ENCODE peak calls at places on chromosomes 16 and 17, in four cellular contexts. U is endothelial cell, W is WTC11, G is dorsolateral prefrontal cortex. C is an unnamed sample.

GRCh38 chr17:58121925-58122324 is 26.3 kb upstream of the OR4D1 start:
- DNase-seq in U (no peak), G (no peak), W (peak), C (no peak)

GRCh38 chr16:27476240-27476639 is 73.5 kb downstream of the GTF3C1 start:
- DNase-seq in G (no peak), U (no peak), W (no peak), C (no peak)

GRCh38 chr17:27376637-27377547 is 79.4 kb upstream of the KSR1 start:
- DNase-seq in U (no peak), W (no peak), G (no peak), C (no peak)

GRCh38 chr17:81416612-81417011 is 21.4 kb downstream of the BAHCC1 start:
- DNase-seq in W (no peak), U (no peak), G (peak), C (no peak)

GRCh38 chr17:78769200-78769773 is 12.8 kb downstream of the CYTH1 start:
- DNase-seq in W (no peak), G (no peak), U (no peak), C (no peak)

GRCh38 chr16:27286446-27286845 is 17.9 kb upstream of the NSMCE1 start:
- DNase-seq in G (no peak), U (no peak), W (no peak), C (no peak)

GRCh38 chr17:61410555-61411089 is 11.0 kb downstream of the TBX2 start:
- DNase-seq in U (peak), W (peak), G (no peak), C (peak)

GRCh38 chr17:41705271-41705991 is 6.7 kb upstream of the GAST start:
- DNase-seq in U (no peak), W (peak), G (no peak), C (no peak)

GRCh38 chr16:4090476-4090875 is 25.8 kb downstream of the ADCY9 start:
- DNase-seq in W (no peak), G (peak), U (no peak), C (no peak)

GRCh38 chr17:42118545-42118944 is 2.6 kb downstream of the KAT2A start:
- DNase-seq in G (no peak), U (peak), W (peak), C (no peak)

GRCh38 chr16:61042736-61043135 is 993.5 kb downstream of the CDH8 start:
- DNase-seq in W (peak), U (peak), G (no peak), C (no peak)

GRCh38 chr17:7084058-7084457 is 4.0 kb upstream of the CLEC10A start:
- DNase-seq in U (no peak), W (no peak), G (no peak), C (no peak)

GRCh38 chr17:48825446-48826381 is 5.1 kb upstream of the CALCOCO2 start:
- DNase-seq in W (no peak), U (no peak), G (no peak), C (no peak)

GRCh38 chr17:67109111-67109510 is 64.8 kb downstream of the CACNG1 start:
- DNase-seq in U (no peak), G (no peak), W (no peak), C (no peak)

GRCh38 chr17:43946766-43947165 is 4.5 kb upstream of the PPY start:
- DNase-seq in U (no peak), G (no peak), W (no peak), C (no peak)

GRCh38 chr16:57941016-57941656 is 29.8 kb downstream of the CNGB1 start:
- DNase-seq in W (no peak), U (no peak), G (peak), C (peak)

GRCh38 chr16:19163215-19163614 is 4.8 kb upstream of the SYT17 start:
- DNase-seq in G (no peak), W (no peak), U (no peak), C (no peak)

GRCh38 chr17:80092959-80093358 is 8.4 kb upstream of the GAA start:
- DNase-seq in G (no peak), W (no peak), U (no peak), C (no peak)

GRCh38 chr17:44071198-44071520 is 624 bp downstream of the G6PC3 start:
- DNase-seq in W (no peak), U (no peak), G (no peak), C (no peak)

GRCh38 chr16:50302472-50303005 is 36.2 kb downstream of the ADCY7 start:
- DNase-seq in U (no peak), W (no peak), G (no peak), C (no peak)

GRCh38 chr17:44610871-44611270 is 45.4 kb upstream of the MEIOC start:
- DNase-seq in G (no peak), U (no peak), W (no peak), C (no peak)

GRCh38 chr16:67466581-67466980 is 14.4 kb downstream of the ATP6V0D1 start:
- DNase-seq in W (no peak), U (no peak), G (no peak), C (no peak)

GRCh38 chr16:82404586-82405315 is 222.0 kb upstream of the CDH13 start:
- DNase-seq in G (no peak), U (no peak), W (no peak), C (no peak)

GRCh38 chr16:19463468-19464315 is 46.0 kb downstream of the TMC5 start:
- DNase-seq in G (no peak), U (no peak), W (no peak), C (no peak)

GRCh38 chr17:44308865-44309264 is 464 bp downstream of the RUNDC3A start:
- DNase-seq in U (no peak), G (peak), W (no peak), C (no peak)

GRCh38 chr17:66227212-66228045 is 1.8 kb downstream of the APOH start:
- DNase-seq in U (no peak), W (no peak), G (no peak), C (no peak)

GRCh38 chr17:66276328-66276937 is 26.0 kb upstream of the PRKCA start:
- DNase-seq in U (no peak), W (no peak), G (no peak), C (no peak)

GRCh38 chr16:17331071-17331521 is 139.7 kb downstream of the XYLT1 start:
- DNase-seq in U (no peak), W (no peak), G (no peak), C (no peak)

GRCh38 chr17:40024901-40025300 is 9.7 kb downstream of the CSF3 start:
- DNase-seq in U (no peak), G (no peak), W (no peak), C (no peak)

GRCh38 chr16:12027558-12027957 is 51.0 kb downstream of the SNX29 start:
- DNase-seq in U (no peak), G (no peak), W (no peak), C (no peak)

GRCh38 chr17:42518755-42519545 is 17.1 kb upstream of the NAGLU start:
- DNase-seq in U (no peak), G (no peak), W (no peak), C (no peak)

GRCh38 chr16:22075776-22076175 is 16.6 kb upstream of the VWA3A start:
- DNase-seq in W (no peak), G (no peak), U (no peak), C (no peak)

DNA sequence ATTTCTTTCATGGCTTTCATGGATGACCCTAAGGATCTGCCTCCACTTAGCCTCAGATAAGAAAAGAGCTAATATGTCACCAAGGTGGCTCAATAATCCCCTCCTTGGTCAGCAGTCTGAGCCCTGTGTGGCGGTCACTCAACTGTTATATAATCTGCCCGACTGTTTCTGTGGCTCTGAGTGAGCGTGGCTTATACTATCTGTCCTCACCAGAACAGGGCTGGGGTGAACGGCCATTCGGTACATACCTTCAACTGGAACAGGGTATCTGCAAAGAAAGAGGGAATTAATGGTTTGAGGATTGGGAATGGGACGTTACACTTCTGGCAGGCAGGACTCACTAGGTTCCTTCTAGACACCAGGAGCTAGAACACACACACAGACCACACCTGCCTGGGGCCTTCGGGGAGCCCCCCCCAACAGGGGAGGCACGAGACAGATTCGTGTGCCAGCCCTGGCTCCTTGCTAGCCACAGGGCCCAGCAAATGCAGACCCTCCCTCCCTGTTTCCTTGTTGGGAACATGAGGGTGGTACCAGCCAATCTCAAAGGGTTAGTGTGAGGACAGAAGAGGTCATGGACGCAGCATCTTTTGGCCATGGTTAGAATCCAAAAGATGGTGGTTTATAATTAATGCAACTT is 3.7 kb downstream of the CHMP1A start:
- DNase-seq in U (no peak), W (no peak), G (no peak), C (no peak)
- TF ChIP-seq CTCF in U (no peak), W (no peak), G (no peak), C (no peak)

GRCh38 chr16:70391446-70391845 is 44.7 kb downstream of the DDX19A start:
- DNase-seq in U (no peak), W (no peak), G (no peak), C (no peak)
- TF ChIP-seq CTCF in U (no peak), W (no peak), G (no peak), C (no peak)

GRCh38 chr17:13140750-13141149 is 122.9 kb upstream of the ELAC2 start:
- DNase-seq in G (no peak), W (peak), U (no peak), C (no peak)
- TF ChIP-seq CTCF in G (no peak), W (no peak), U (no peak), C (no peak)

GRCh38 chr17:47318197-47318918 is 5.4 kb upstream of the EFCAB13 start:
- DNase-seq in W (no peak), U (no peak), G (no peak), C (no peak)

GRCh38 chr17:47316316-47316715 is 7.4 kb upstream of the EFCAB13 start:
- DNase-seq in G (no peak), U (no peak), W (no peak), C (no peak)

GRCh38 chr17:47317119-47317518 is 6.6 kb upstream of the EFCAB13 start:
- DNase-seq in W (no peak), G (no peak), U (no peak), C (no peak)

GRCh38 chr17:47311420-47311819 is 12.3 kb upstream of the EFCAB13 start:
- DNase-seq in W (no peak), U (no peak), G (no peak), C (no peak)

GRCh38 chr17:47315451-47316266 is 8.1 kb upstream of the EFCAB13 start:
- DNase-seq in G (peak), U (peak), W (no peak), C (no peak)
- TF ChIP-seq CTCF in G (peak), U (peak), W (peak), C (peak)

DNA sequence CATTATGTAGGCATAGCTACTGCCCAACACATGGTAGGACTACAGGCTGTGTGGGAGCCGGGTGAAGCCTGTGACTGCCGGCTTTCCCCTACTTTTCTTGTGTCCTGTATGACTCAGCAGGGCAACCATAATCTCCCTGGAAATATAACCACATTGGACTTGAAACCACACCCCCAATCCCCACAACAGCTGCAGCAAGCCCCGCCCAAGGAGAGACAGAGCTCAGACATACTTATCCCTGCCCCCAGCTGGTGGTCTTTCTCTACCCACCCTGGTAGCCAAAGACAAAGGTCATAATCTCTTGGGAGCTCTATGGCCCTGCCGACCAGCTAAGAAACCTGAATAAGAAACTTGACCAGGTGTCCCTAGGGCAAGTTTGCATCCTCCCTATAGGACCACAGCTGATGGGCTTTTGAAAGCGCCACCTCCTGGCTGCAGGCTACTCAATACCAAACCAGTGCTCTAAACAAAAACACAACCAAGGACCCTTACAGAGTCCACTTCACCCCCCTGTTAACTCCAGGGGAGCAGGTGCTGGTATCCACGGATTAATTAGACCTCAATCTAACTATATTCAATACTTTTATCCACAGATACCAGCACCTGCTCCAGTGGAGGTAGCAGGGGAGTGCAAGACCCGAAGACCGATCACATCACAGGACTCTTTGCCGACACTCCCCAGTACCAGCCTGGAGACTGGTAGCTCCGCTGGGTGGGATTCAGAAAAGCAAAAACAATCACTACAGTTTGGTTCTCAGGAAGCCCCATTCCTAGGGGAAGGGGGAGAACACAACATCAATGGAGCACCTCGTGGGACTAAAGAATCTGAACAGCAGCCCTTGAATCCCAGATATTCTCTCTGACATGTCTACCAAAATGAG is 91.2 kb downstream of the IRX5 start:
- DNase-seq in W (peak), G (no peak), U (peak), C (no peak)
- TF ChIP-seq CTCF in W (no peak), G (no peak), U (no peak), C (no peak)

GRCh38 chr16:2816751-2817495 is at the start of gene PRSS21:
- DNase-seq in G (no peak), U (no peak), W (peak), C (peak)
- TF ChIP-seq CTCF in G (no peak), U (peak), W (peak), C (peak)

GRCh38 chr17:17569691-17570090 is 21.8 kb downstream of the PEMT start:
- DNase-seq in W (no peak), U (no peak), G (no peak), C (no peak)

GRCh38 chr17:17570798-17571716 is 20.5 kb downstream of the PEMT start:
- DNase-seq in G (peak), W (no peak), U (no peak), C (no peak)

GRCh38 chr17:17570207-17570797 is 21.2 kb downstream of the PEMT start:
- DNase-seq in W (peak), U (peak), G (peak), C (no peak)

GRCh38 chr17:17573912-17574311 is 17.6 kb downstream of the PEMT start:
- DNase-seq in U (no peak), G (no peak), W (no peak), C (no peak)

GRCh38 chr17:17572010-17572785 is 19.3 kb downstream of the PEMT start:
- DNase-seq in G (no peak), W (no peak), U (no peak), C (no peak)
- TF ChIP-seq CTCF in G (no peak), W (no peak), U (no peak), C (no peak)

C was measured in lower lobe of right lung.